ENCODE peak calls at places on chromosomes 13 and 19, in ten cellular contexts. I, S, W, L, Q, J, X, E, Y and M are unnamed samples. For H3K4me1 and H3K9me3, the result is how much of the 10 kb centered on the place peaks cover.

GRCh38 chr19:56837492-56837891 is 3.0 kb downstream of the PEG3 start:
- DNase-seq in I (no peak), S (peak), W (peak), L (peak), Q (peak), J (peak), X (no peak), E (no peak), Y (no peak), M (peak)

GRCh38 chr13:76972430-76972829 is 19.5 kb upstream of the CLN5 start:
- DNase-seq in I (no peak), S (no peak), W (no peak), L (no peak), Q (no peak), J (no peak), X (no peak), E (no peak), Y (no peak), M (no peak)

GRCh38 chr13:48945626-48946025 is 30.1 kb upstream of the FNDC3A start:
- DNase-seq in I (no peak), S (no peak), W (no peak), L (no peak), Q (no peak), J (no peak), X (no peak), E (no peak), Y (no peak), M (no peak)

GRCh38 chr19:40512110-40512472 is 45.3 kb downstream of the SPTBN4 start:
- DNase-seq in I (no peak), S (no peak), W (no peak), L (no peak), Q (no peak), J (no peak), X (no peak), E (no peak), Y (no peak), M (no peak)

GRCh38 chr19:10230904-10231623 is at the start of gene S1PR2:
- DNase-seq in I (peak), S (peak), W (peak), L (peak), Q (peak), J (peak), X (peak), E (peak), Y (peak), M (peak)

GRCh38 chr19:41619018-41619571 is 7.8 kb downstream of the CEACAM4 start:
- DNase-seq in I (no peak), S (no peak), W (no peak), L (no peak), Q (no peak), J (no peak), X (no peak), E (no peak), Y (no peak), M (no peak)

GRCh38 chr13:100552755-100553154 is 35.8 kb downstream of the GGACT start:
- DNase-seq in I (no peak), S (no peak), W (no peak), L (peak), Q (no peak), J (no peak), X (no peak), E (no peak), Y (no peak), M (no peak)

GRCh38 chr19:22619932-22620331 is 14.2 kb upstream of the ZNF492 start:
- DNase-seq in I (no peak), S (no peak), W (no peak), L (peak), Q (no peak), J (no peak), X (no peak), E (no peak), Y (no peak), M (no peak)

GRCh38 chr19:55252760-55253159 is 6.1 kb downstream of the PPP6R1 start:
- DNase-seq in I (no peak), S (no peak), W (no peak), L (no peak), Q (no peak), J (no peak), X (no peak), E (no peak), Y (no peak), M (peak)

GRCh38 chr19:40501599-40501998 is 34.8 kb downstream of the SPTBN4 start:
- DNase-seq in I (no peak), S (no peak), W (no peak), L (no peak), Q (no peak), J (no peak), X (no peak), E (no peak), Y (no peak), M (no peak)

GRCh38 chr19:15506074-15506565 is 2.2 kb upstream of the CYP4F22 start:
- DNase-seq in I (no peak), S (no peak), W (no peak), L (no peak), Q (no peak), J (no peak), X (no peak), E (no peak), Y (no peak), M (no peak)

GRCh38 chr13:35460061-35460460 is 16.4 kb downstream of the MAB21L1 start:
- DNase-seq in I (no peak), S (no peak), W (no peak), L (no peak), Q (no peak), J (no peak), X (no peak), E (no peak), Y (no peak), M (no peak)

GRCh38 chr19:46256855-46257254 is 27.3 kb downstream of the IGFL1 start:
- DNase-seq in I (no peak), S (no peak), W (no peak), L (no peak), Q (no peak), J (no peak), X (no peak), E (no peak), Y (no peak), M (no peak)

GRCh38 chr19:768424-768823 is 17.5 kb downstream of the MISP start:
- DNase-seq in I (no peak), S (no peak), W (no peak), L (no peak), Q (no peak), J (no peak), X (no peak), E (no peak), Y (no peak), M (no peak)

GRCh38 chr13:95180513-95181245 is 120.6 kb downstream of the ABCC4 start:
- DNase-seq in I (no peak), S (peak), W (no peak), L (no peak), Q (no peak), J (no peak), X (no peak), E (no peak), Y (no peak), M (no peak)

GRCh38 chr13:43387880-43388279 is 364.5 kb downstream of the DNAJC15 start:
- DNase-seq in I (no peak), S (no peak), W (no peak), L (no peak), Q (no peak), J (no peak), X (no peak), E (no peak), Y (no peak), M (no peak)

GRCh38 chr13:43388282-43389034 is 365.1 kb downstream of the DNAJC15 start:
- DNase-seq in I (no peak), S (peak), W (no peak), L (no peak), Q (peak), J (no peak), X (peak), E (no peak), Y (no peak), M (no peak)

GRCh38 chr13:43379738-43380137 is 356.4 kb downstream of the DNAJC15 start:
- DNase-seq in I (no peak), S (no peak), W (no peak), L (no peak), Q (no peak), J (no peak), X (no peak), E (no peak), Y (no peak), M (no peak)

GRCh38 chr13:43377955-43378354 is 354.6 kb downstream of the DNAJC15 start:
- DNase-seq in I (no peak), S (peak), W (no peak), L (no peak), Q (peak), J (no peak), X (no peak), E (no peak), Y (no peak), M (no peak)

DNA sequence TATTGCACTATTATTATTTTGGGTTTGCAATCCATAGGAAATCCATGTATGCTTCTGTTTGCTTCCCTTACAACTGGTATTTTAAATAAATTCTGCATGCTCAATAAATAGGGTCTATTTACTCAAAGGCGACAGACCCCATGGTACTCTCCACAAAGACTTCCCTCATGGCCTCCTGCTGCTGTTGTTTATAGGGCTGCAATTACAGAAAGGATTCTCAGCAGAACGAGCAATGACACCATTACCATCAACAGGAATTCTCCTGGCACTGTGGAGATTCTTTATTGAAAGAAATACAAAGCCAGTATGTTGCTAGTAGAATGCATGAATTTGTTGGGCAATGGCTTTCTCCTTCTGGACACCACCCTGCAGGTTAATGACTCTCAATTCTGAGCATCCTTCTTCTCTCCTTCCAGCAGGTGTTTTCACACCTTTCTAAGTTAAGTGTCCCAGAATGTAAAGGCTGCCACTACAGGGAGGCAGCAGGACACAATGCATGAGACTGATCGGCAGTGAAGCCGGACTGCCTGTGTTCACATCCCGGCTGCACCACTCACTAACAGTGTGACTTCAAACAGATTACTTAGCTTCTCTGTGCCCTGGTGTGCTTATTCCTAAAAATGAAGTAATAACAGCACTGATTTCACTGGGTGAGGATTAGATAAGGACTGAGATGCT is 360.2 kb downstream of the DNAJC15 start:
- DNase-seq in I (no peak), S (no peak), W (no peak), L (no peak), Q (no peak), J (peak), X (no peak), E (no peak), Y (no peak), M (no peak)
- H3K4me1 ChIP-seq in I (under half), S (under half), W (under half), L (under half), Q (under half), J (under half), X (under half), E (under half), Y (under half), M (under half)

DNA sequence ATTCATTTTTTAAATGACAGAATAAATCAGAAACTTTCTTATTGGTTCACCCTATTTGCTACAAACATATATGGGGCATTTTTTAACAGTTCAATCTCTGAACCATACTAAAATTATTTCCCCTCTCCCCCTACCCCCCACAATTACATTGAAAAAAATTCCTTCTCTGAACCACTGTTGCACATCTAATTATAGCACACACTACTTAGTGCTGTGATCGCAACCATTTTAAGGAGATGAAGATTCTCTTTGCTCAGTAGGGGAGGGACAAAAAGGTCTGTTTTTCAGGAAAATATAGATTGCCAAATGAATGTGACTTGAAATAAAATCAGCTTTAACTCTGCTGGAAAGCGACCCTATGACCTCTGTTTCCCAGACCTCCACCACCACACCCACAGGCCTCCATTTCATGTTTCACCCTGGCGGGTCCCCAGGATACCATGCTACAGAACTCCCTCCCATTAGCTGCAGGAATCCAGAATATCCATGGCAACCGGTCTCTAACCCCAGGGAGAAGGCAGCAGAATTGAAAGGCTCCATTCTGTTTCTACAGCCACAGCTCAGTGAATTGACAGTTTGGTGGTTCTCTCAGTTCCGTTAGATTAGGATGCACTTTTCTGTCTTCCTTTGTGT is 286.4 kb downstream of the TBC1D4 start:
- DNase-seq in I (no peak), S (no peak), W (no peak), L (no peak), Q (no peak), J (no peak), X (no peak), E (no peak), Y (no peak), M (no peak)
- H3K4me3 ChIP-seq in I (no peak), S (no peak), W (no peak), L (no peak), Q (no peak), J (no peak), X (no peak), E (no peak), Y (no peak), M (no peak)

DNA sequence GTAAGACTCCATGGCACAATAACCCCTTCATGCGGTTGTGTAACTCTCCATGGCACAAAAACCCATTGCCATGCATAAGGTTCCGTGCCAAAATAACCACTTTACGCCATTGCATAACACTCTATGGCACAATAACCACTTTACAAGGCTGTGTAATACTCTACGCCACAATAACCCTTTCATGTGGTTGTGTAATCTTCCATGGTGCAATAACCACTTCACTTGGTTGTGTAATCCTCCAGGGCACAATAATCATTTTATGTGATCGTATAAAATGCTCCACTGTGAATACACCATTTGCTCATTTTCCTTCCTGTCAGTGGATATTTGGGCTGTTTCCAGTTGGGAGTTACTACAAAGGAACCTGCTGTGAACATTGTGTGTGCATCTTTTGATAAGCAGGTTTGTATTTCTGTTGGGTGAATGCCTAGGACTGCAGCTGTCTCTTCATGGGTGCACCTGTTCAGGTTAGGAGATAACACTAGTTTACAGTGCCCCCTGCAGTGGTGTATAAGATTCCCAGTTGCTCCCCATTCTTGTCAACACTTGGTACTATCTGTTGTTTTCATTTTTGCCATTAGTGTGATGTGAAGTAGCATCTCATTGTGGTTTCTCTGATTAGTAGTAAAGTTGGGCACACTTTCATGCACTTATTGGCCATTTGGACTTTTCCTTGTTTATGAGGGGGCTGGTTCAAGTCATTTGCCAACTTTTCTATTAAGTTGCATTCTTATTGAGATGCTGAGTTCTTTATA is 21.1 kb upstream of the ZSCAN18 start:
- DNase-seq in I (no peak), S (no peak), W (no peak), L (no peak), Q (no peak), J (no peak), X (no peak), E (no peak), Y (no peak), M (no peak)
- H3K9me3 ChIP-seq in I (under half), S (half or more), W (half or more), L (half or more), Q (half or more), J (half or more), X (under half), E (half or more), Y (under half), M (half or more)

GRCh38 chr13:98565726-98566577 is 11.0 kb downstream of the STK24 start:
- DNase-seq in I (no peak), S (peak), W (peak), L (peak), Q (no peak), J (no peak), X (no peak), E (no peak), Y (no peak), M (peak)
- H3K4me1 ChIP-seq in I (half or more), S (half or more), W (under half), L (half or more), Q (under half), J (under half), X (half or more), E (half or more), Y (half or more), M (half or more)

GRCh38 chr19:35249146-35249847 is 495 bp downstream of the LSR start:
- DNase-seq in I (peak), S (no peak), W (no peak), L (peak), Q (no peak), J (no peak), X (no peak), E (no peak), Y (no peak), M (peak)
- H3K4me3 ChIP-seq in I (peak), S (peak), W (peak), L (peak), Q (peak), J (peak), X (peak), E (peak), Y (peak), M (peak)

DNA sequence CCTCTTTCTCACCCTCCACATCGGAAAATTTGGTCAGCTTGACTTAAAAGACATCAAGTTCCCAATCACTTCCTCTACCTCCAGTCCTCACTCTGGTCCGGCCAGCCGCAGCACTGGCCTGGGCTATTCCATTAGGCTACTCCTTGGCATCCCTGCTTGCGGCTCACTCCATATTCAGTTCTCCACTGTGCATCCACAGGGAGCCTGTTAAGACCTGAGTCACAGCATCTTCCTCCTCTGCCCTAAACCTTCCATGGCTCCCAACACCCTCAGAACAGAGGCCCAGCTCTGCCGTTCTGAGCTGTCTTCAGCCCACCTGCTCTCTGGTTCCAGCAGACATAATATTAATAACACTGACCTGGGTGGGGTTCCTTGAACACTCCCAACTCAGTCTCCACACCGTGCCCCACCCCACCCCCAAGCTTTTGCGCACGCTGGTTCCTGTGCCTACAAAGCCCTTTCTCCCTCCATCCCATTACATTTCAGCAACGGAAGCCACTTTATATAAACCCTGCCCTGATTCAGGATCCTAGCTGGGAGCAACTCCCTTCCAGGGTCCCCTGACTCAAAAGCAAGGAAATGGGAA is 991 bp downstream of the ZNF792 start:
- DNase-seq in I (no peak), S (no peak), W (no peak), L (no peak), Q (peak), J (peak), X (no peak), E (no peak), Y (no peak), M (peak)
- H3K9me3 ChIP-seq in I (under half), S (under half), W (under half), L (under half), Q (under half), J (under half), X (under half), E (under half), Y (under half), M (under half)